ENCODE peak calls at places on chromosome 22, in ten cellular contexts. Z is SK-N-SH, E is stomach, G is HepG2, T is upper lobe of left lung, U is transverse colon, N is H1, H is sigmoid colon, L is K562, X is GM12878. C is an unnamed sample.

GRCh38 chr22:19554834-19555404 is 30.7 kb upstream of the CLDN5 start:
- DNase-seq in G (peak), U (no peak), Z (peak), L (peak), T (peak), E (no peak), N (peak), X (no peak), H (peak), C (peak)

GRCh38 chr22:39364646-39365405 is 15.0 kb downstream of the SYNGR1 start:
- DNase-seq in H (no peak), T (no peak), G (no peak), L (no peak), X (no peak), U (no peak), Z (no peak), E (no peak), N (no peak), C (no peak)

GRCh38 chr22:37777122-37777687 is 30.5 kb upstream of the GCAT start:
- DNase-seq in E (peak), X (peak), Z (no peak), L (no peak), T (peak), H (peak), N (no peak), U (peak), G (peak), C (peak)

GRCh38 chr22:43438666-43439347 is 27.0 kb downstream of the MPPED1 start:
- DNase-seq in Z (no peak), G (no peak), U (no peak), X (no peak), H (no peak), T (no peak), N (no peak), E (no peak), L (no peak), C (no peak)

GRCh38 chr22:20524004-20524481 is 16.6 kb downstream of the MED15 start:
- DNase-seq in X (peak), Z (peak), L (peak), U (no peak), G (peak), H (no peak), N (no peak), T (no peak), E (no peak), C (no peak)

GRCh38 chr22:19942071-19942885 is 660 bp upstream of the TXNRD2 start:
- DNase-seq in X (no peak), N (no peak), Z (peak), E (no peak), U (no peak), L (peak), G (no peak), T (no peak), H (peak), C (no peak)

GRCh38 chr22:28053871-28054621 is 135.0 kb upstream of the PITPNB start:
- DNase-seq in X (no peak), N (no peak), H (no peak), E (no peak), T (no peak), U (no peak), G (no peak), Z (no peak), L (no peak), C (no peak)

GRCh38 chr22:20232781-20233180 is 35.3 kb downstream of the RTN4R start:
- DNase-seq in U (no peak), L (no peak), G (no peak), X (no peak), E (no peak), H (no peak), T (no peak), Z (no peak), N (no peak), C (no peak)

GRCh38 chr22:36546932-36547331 is 18.0 kb upstream of the EIF3D start:
- DNase-seq in N (no peak), Z (no peak), T (no peak), L (no peak), H (no peak), U (no peak), E (no peak), X (no peak), G (peak), C (no peak)
- TF ChIP-seq POLR2AphosphoS5 in N (no peak), Z (no peak), T (no peak), L (no peak), H (no peak), U (no peak), E (no peak), X (no peak), G (no peak), C (no peak)

DNA sequence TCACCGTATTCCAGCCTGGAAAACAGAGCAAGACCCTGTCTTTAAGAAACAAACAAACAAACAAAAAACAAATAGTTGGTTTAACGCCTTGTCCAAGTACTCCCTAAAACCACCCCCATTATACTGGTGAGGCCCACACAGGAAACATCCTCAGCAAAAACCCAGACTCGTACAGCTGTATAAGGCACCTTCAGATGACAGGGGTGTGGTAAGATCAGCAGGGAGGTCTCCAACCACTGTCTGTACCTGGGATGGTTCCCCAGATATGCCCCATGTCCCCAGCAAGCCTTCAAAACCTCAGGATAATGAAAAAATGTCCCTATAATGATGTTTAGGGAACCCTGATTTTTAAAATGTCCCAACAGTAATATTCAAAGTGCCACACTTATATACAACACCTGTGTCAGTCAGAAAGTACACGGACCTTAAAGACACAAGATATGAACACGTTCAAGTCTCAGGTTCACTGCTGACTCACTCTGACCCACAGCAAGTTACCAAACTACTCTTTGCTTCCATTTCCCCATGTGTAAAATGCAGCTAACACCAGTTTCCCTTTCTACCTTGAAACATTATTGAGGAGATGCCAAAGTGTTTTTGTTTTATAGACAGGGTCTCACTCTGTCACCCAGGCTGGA is 9.3 kb downstream of the SF3A1 start:
- DNase-seq in N (no peak), Z (no peak), L (no peak), U (no peak), G (no peak), T (no peak), X (no peak), H (no peak), E (no peak), C (no peak)
- H3K27ac ChIP-seq in N (no peak), Z (no peak), L (no peak), U (no peak), G (no peak), T (no peak), X (peak), H (no peak), E (no peak), C (no peak)

GRCh38 chr22:29071261-29072045 is 1.4 kb upstream of the KREMEN1 start:
- DNase-seq in N (peak), Z (no peak), E (peak), U (peak), L (no peak), H (peak), T (peak), G (peak), X (no peak), C (peak)

GRCh38 chr22:29072979-29073617 is at the start of gene KREMEN1:
- DNase-seq in N (no peak), G (no peak), Z (no peak), T (no peak), H (no peak), U (peak), E (no peak), L (no peak), X (no peak), C (no peak)

GRCh38 chr22:29074276-29074625 is 1.4 kb downstream of the KREMEN1 start:
- DNase-seq in L (no peak), E (no peak), G (no peak), T (no peak), N (no peak), X (no peak), H (no peak), Z (no peak), U (no peak), C (no peak)

GRCh38 chr22:29073618-29074275 is 912 bp downstream of the KREMEN1 start:
- DNase-seq in H (no peak), Z (no peak), N (no peak), T (peak), U (peak), E (peak), X (no peak), G (peak), L (peak), C (peak)

DNA sequence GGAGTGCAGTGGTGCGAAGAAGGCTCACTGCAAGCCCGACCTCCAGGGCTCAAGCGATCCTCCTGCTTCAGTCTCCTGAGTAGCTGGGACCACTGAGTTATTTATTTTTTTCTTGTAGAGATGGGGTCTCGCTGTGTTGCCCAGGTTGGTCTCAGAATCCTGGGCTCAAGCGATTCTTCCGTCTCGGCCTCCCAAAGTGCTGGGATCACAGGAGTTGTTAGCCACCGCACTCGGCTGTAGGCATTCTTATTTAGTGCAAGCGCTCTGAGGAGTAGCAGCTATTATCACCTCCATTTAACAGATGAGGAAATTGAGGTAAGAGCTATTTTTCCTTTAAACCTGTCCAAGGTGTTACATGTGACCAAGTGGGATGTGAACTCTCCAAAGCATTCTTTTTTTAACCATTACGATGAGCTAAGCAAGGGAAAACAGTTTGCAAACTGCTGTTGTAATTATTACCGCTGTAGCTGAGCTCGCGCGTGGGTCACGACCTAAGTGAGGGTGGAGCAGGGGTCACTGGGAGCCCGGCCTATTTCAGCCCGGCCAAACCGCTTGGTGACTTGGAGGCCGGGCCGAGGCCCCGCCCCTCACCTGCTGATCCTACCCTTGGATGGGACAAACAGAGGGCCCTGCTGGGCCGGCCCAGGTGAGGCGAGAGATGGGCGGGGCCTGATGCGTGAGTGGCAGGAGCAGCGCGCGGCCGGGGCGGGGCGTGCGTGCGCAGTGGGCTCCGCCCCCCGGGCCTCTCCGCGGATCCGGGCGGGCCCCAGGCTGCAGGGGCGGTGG is 449 bp upstream of the KREMEN1 start:
- DNase-seq in X (no peak), N (peak), L (peak), T (peak), G (peak), U (peak), E (peak), Z (peak), H (peak), C (peak)
- TF ChIP-seq EP300 in X (no peak), N (no peak), L (no peak), T (no peak), G (no peak), U (no peak), E (no peak), Z (no peak), H (no peak), C (no peak)

DNA sequence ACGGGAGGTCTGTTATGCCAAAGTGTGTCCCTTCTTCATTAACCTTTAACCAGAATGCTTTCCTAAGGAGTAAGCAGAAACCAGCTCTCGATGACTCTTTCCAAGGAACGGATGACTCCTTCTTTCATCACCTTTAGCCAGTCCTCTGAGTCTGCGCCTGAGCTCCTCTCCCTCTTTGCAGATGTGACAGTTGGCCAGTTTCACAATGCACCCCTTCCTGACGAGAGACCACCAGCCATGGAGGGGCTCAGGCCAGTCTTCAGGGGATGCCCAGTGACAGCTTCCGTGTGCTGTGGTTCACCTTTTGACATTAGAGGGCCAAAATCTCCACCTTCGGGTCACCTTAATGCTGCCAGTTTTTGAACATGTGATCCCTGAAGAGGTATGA is 826.1 kb downstream of the TBC1D22A start:
- DNase-seq in U (no peak), G (no peak), N (no peak), X (no peak), E (peak), T (no peak), Z (no peak), H (peak), L (no peak), C (peak)
- TF ChIP-seq POLR2AphosphoS5 in U (no peak), G (no peak), N (no peak), X (no peak), E (no peak), T (no peak), Z (no peak), H (no peak), L (no peak), C (no peak)

GRCh38 chr22:24247011-24247507 is 2.2 kb upstream of the GGT5 start:
- DNase-seq in U (no peak), T (no peak), Z (peak), N (no peak), G (no peak), L (no peak), H (no peak), X (no peak), E (no peak), C (no peak)
- H3K27ac ChIP-seq in U (peak), T (peak), Z (peak), N (no peak), G (no peak), L (no peak), H (peak), X (no peak), E (peak), C (peak)